ENCODE peak calls at places on chromosomes 16 and 17, in six cellular contexts. S, Q, G, F, B and I are unnamed samples.

GRCh38 chr17:62627219-62627903 is at the start of gene MRC2:
- DNase-seq in F (peak), S (peak), Q (peak), G (no peak), B (no peak), I (no peak)

GRCh38 chr16:67277999-67278772 is 1.1 kb upstream of the PLEKHG4 start:
- DNase-seq in B (no peak), Q (no peak), F (peak), S (no peak), G (no peak), I (no peak)

GRCh38 chr17:77332981-77333685 is 192.4 kb downstream of the SEC14L1 start:
- DNase-seq in S (no peak), B (no peak), G (no peak), F (peak), Q (no peak), I (no peak)

GRCh38 chr16:20899503-20900298 is 457 bp downstream of the DCUN1D3 start:
- DNase-seq in B (no peak), Q (no peak), F (peak), G (no peak), S (no peak), I (no peak)

GRCh38 chr17:37081287-37081686 is 132.5 kb downstream of the AATF start:
- DNase-seq in F (no peak), Q (no peak), S (no peak), B (no peak), G (no peak), I (no peak)

GRCh38 chr17:48307814-48308411 is 122.1 kb downstream of the SKAP1 start:
- DNase-seq in S (peak), G (peak), Q (peak), B (no peak), F (peak), I (peak)

GRCh38 chr16:28059841-28060240 is 3.7 kb downstream of the GSG1L start:
- DNase-seq in F (no peak), Q (no peak), G (no peak), S (no peak), B (no peak), I (no peak)

GRCh38 chr17:78045316-78045715 is 83.2 kb downstream of the TMC6 start:
- DNase-seq in G (no peak), B (no peak), Q (no peak), F (no peak), S (no peak), I (no peak)

GRCh38 chr16:81882559-81882958 is 103.5 kb downstream of the PLCG2 start:
- DNase-seq in B (no peak), G (no peak), F (no peak), S (no peak), Q (no peak), I (no peak)

GRCh38 chr17:40355123-40355803 is 9.3 kb downstream of the GJD3 start:
- DNase-seq in S (peak), F (peak), G (peak), B (no peak), Q (peak), I (peak)

GRCh38 chr17:7842950-7843535 is 9.0 kb downstream of the KDM6B start:
- DNase-seq in B (no peak), S (peak), G (no peak), F (peak), Q (no peak), I (peak)

GRCh38 chr16:48950184-48950583 is 331.5 kb downstream of the CBLN1 start:
- DNase-seq in S (no peak), G (no peak), Q (no peak), B (no peak), F (no peak), I (no peak)

GRCh38 chr17:79573196-79573929 is 37.5 kb downstream of the RBFOX3 start:
- DNase-seq in Q (no peak), G (no peak), S (no peak), F (no peak), B (no peak), I (no peak)

GRCh38 chr17:65990593-65990992 is 201.3 kb downstream of the CEP112 start:
- DNase-seq in B (no peak), F (peak), Q (no peak), G (no peak), S (peak), I (no peak)

GRCh38 chr17:921161-921560 is 58.4 kb downstream of the NXN start:
- DNase-seq in F (no peak), Q (no peak), S (no peak), B (no peak), G (no peak), I (no peak)

GRCh38 chr16:5509794-5510193 is 412.2 kb upstream of the EEF2KMT start:
- DNase-seq in G (no peak), B (no peak), S (no peak), F (no peak), Q (no peak), I (no peak)

GRCh38 chr16:24858219-24859041 is 12.7 kb downstream of the SLC5A11 start:
- DNase-seq in Q (peak), S (no peak), G (no peak), F (peak), B (no peak), I (peak)

GRCh38 chr17:64091116-64091515 is 38.8 kb downstream of the ERN1 start:
- DNase-seq in B (no peak), S (no peak), F (no peak), Q (no peak), G (no peak), I (peak)

GRCh38 chr17:5902671-5903070 is 167.5 kb upstream of the WSCD1 start:
- DNase-seq in F (no peak), B (no peak), Q (no peak), S (no peak), G (no peak), I (no peak)

GRCh38 chr16:20928774-20929411 is 28.3 kb downstream of the LYRM1 start:
- DNase-seq in F (no peak), Q (no peak), B (no peak), G (no peak), S (no peak), I (peak)

GRCh38 chr17:50316016-50316587 is 29.8 kb upstream of the XYLT2 start:
- DNase-seq in Q (no peak), S (no peak), F (no peak), B (no peak), G (no peak), I (peak)

GRCh38 chr16:17724242-17724898 is 253.6 kb upstream of the XYLT1 start:
- DNase-seq in S (no peak), B (no peak), Q (no peak), F (no peak), G (no peak), I (no peak)

GRCh38 chr16:83717814-83718213 is 90.0 kb upstream of the HSBP1 start:
- DNase-seq in B (no peak), F (no peak), S (peak), Q (no peak), G (no peak), I (no peak)

GRCh38 chr17:63082273-63082861 is 116.3 kb downstream of the TANC2 start:
- DNase-seq in B (no peak), Q (no peak), G (no peak), F (no peak), S (no peak), I (peak)